ENCODE peak calls at places on chromosomes 6 and 20, in six cellular contexts. T, C, D, Q, U and I are unnamed samples.

GRCh38 chr20:18497603-18498002 is 578 bp upstream of the RBBP9 start:
- DNase-seq in U (no peak), C (no peak), Q (no peak), T (no peak), D (no peak), I (no peak)

GRCh38 chr6:113017316-113017715 is 670.2 kb downstream of the RFPL4B start:
- DNase-seq in C (no peak), U (no peak), Q (no peak), D (no peak), T (no peak), I (no peak)

GRCh38 chr20:50572922-50573777 is 63.0 kb downstream of the PTPN1 start:
- DNase-seq in T (no peak), U (no peak), D (no peak), C (peak), Q (no peak), I (peak)

GRCh38 chr20:22617160-22617559 is 32.8 kb upstream of the FOXA2 start:
- DNase-seq in U (peak), C (no peak), D (no peak), T (no peak), Q (no peak), I (no peak)

GRCh38 chr6:25556516-25556915 is 95.5 kb upstream of the SCGN start:
- DNase-seq in U (peak), D (peak), C (peak), Q (peak), T (peak), I (peak)

GRCh38 chr6:90610671-90611542 is 24.0 kb upstream of the MAP3K7 start:
- DNase-seq in Q (no peak), D (peak), U (no peak), T (no peak), C (peak), I (peak)

GRCh38 chr20:46060301-46060881 is 29.4 kb downstream of the NCOA5 start:
- DNase-seq in D (no peak), C (no peak), T (peak), U (no peak), Q (no peak), I (no peak)

GRCh38 chr20:64188682-64189529 is 24.7 kb downstream of the MYT1 start:
- DNase-seq in C (peak), Q (peak), U (peak), D (no peak), T (no peak), I (peak)

GRCh38 chr6:33672808-33673207 is 38.7 kb downstream of the UQCC2 start:
- DNase-seq in T (no peak), C (peak), D (peak), Q (no peak), U (peak), I (peak)

GRCh38 chr6:72580281-72580940 is 41.5 kb upstream of the KCNQ5 start:
- DNase-seq in D (peak), C (peak), T (no peak), U (peak), Q (peak), I (peak)

GRCh38 chr6:17281497-17282481 is 628 bp downstream of the RBM24 start:
- DNase-seq in U (no peak), Q (no peak), T (no peak), D (no peak), C (peak), I (peak)

GRCh38 chr6:125888989-125889656 is 67.4 kb upstream of the HINT3 start:
- DNase-seq in D (peak), U (peak), T (no peak), C (no peak), Q (no peak), I (peak)

GRCh38 chr6:47335456-47335855 is 25.8 kb upstream of the TNFRSF21 start:
- DNase-seq in D (no peak), U (no peak), Q (no peak), T (peak), C (no peak), I (no peak)

GRCh38 chr6:18400831-18401446 is 13.8 kb downstream of the RNF144B start:
- DNase-seq in D (no peak), Q (no peak), T (peak), U (no peak), C (no peak), I (peak)

GRCh38 chr6:29731281-29731680 is 8.0 kb downstream of the HLA-F start:
- DNase-seq in U (no peak), Q (no peak), C (no peak), D (no peak), T (no peak), I (no peak)

GRCh38 chr20:25058797-25059486 is 1.0 kb upstream of the ACSS1 start:
- DNase-seq in T (no peak), D (no peak), Q (no peak), C (peak), U (peak), I (peak)

GRCh38 chr20:25057234-25058050 is 497 bp downstream of the ACSS1 start:
- DNase-seq in T (no peak), D (peak), C (peak), Q (no peak), U (no peak), I (peak)

GRCh38 chr20:25059487-25059820 is 1.5 kb upstream of the ACSS1 start:
- DNase-seq in D (no peak), C (no peak), U (no peak), T (no peak), Q (no peak), I (no peak)

GRCh38 chr20:25056601-25057233 is 1.2 kb downstream of the ACSS1 start:
- DNase-seq in T (no peak), C (no peak), Q (no peak), D (no peak), U (no peak), I (no peak)

GRCh38 chr20:25058051-25058796 is at the start of gene ACSS1:
- DNase-seq in T (peak), D (peak), U (no peak), Q (no peak), C (peak), I (peak)
- H2AFZ ChIP-seq in T (peak), D (no peak), U (no peak), Q (peak), C (peak), I (peak)

GRCh38 chr6:166999845-167000253 is 652 bp downstream of the CEP43 start:
- DNase-seq in D (no peak), C (no peak), Q (no peak), U (peak), T (no peak), I (no peak)

GRCh38 chr6:167007930-167008329 is 8.7 kb downstream of the CEP43 start:
- DNase-seq in Q (no peak), D (no peak), C (no peak), U (no peak), T (no peak), I (no peak)

GRCh38 chr6:167000759-167001158 is 1.6 kb downstream of the CEP43 start:
- DNase-seq in T (no peak), C (no peak), D (no peak), U (no peak), Q (no peak), I (no peak)

DNA sequence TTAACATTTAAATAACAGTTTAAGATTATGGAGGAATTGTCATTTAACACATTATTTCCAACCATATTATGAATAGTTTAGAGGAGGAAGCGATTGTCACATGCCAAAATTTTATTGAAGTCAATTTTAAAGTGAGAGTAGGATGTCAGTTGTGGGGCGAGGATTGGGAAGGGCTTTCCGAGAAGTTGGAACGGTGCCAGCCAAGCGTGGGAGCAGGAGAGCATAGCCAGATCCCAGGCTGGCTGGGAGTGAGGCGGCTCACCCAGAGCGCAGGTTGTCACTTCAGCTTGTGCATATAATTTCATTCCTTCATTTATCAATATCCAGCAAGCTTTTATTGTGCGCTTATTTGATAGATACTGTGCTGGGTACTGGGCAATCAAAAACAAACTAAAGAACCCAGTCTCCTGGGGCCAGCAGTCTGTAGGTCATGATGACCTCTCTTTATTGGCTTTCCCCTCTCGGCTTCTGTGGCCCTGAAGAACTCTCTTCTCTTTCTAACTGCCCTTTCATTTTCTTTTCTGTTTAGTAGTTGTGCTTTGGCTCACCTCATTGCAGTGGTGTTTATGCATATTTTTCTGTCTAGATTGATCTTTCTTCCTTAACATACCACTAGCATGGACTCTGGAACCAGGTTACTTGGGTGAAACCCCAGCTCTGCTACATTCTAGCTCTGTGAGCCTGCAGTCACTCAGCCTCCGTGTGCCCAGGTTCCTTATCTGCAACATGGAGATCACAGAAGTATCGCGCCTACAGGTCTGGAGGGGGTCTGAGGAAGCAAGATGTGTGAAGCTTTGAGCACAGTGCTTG is 6.4 kb downstream of the CEP43 start:
- DNase-seq in D (peak), T (no peak), C (peak), U (no peak), Q (no peak), I (no peak)
- TF ChIP-seq USF2 in D (no peak), T (no peak), C (no peak), U (no peak), Q (no peak), I (no peak)

DNA sequence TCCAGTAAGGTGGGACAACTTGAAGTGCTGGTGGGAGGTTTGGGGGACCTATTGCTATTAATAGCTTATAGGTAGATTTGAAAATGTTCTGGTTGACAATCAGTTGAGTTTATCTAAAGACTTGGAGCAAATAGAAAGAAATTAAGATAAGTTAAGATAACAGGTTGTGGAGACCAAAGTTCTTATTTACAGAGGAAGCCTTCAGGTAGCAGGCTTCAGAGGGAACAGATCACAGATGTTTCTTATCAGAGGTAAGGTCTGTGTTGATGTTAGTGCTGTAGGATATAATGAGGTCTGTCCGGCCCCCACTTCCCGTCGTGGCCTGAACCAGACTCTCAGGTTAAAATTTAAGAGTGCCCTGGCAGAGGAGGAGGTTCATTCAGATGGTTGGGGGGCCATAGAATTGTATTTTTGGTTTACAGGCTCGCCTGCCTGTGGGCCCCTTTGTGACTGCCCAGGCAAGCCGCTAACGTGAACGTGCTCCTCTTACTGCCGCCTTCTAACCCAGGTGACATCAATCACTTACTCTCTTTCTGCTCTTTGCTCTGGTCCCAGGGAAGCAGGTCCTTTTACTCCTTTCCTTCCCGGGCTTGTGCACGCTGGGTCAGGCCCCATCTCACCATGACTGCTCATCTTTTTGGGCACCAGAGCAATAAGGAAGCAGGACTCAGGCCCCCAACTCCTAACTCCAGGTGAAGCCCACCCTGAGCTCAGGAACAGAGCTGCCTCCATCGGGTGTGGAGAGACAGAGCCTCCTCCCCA is 18.3 kb upstream of the UNC93A start:
- DNase-seq in Q (no peak), U (no peak), D (no peak), T (no peak), C (no peak), I (no peak)
- H2AFZ ChIP-seq in Q (no peak), U (no peak), D (no peak), T (no peak), C (no peak), I (no peak)

DNA sequence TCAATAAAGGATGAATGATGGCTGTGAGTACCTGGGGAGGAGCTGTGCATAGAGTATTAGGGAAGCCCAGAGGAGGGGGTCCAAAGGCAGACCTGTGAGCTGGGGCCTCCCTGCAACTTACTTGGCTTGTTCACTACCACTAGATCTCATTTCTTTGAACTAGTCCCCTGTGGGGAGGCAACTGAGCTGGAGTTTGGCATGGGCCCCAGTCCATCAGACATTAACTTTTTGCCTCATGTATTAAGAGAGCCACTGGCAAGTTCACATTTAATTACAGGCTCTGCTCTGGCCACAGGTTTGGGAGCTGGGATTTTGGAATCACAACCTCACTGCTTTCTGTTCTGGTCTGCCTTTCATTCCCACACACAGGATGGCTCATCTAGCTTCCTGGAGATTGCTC is 254.1 kb downstream of the PRL start:
- DNase-seq in Q (no peak), D (no peak), T (no peak), C (no peak), U (no peak), I (no peak)
- TF ChIP-seq USF2 in Q (no peak), D (no peak), T (no peak), C (no peak), U (no peak), I (no peak)

DNA sequence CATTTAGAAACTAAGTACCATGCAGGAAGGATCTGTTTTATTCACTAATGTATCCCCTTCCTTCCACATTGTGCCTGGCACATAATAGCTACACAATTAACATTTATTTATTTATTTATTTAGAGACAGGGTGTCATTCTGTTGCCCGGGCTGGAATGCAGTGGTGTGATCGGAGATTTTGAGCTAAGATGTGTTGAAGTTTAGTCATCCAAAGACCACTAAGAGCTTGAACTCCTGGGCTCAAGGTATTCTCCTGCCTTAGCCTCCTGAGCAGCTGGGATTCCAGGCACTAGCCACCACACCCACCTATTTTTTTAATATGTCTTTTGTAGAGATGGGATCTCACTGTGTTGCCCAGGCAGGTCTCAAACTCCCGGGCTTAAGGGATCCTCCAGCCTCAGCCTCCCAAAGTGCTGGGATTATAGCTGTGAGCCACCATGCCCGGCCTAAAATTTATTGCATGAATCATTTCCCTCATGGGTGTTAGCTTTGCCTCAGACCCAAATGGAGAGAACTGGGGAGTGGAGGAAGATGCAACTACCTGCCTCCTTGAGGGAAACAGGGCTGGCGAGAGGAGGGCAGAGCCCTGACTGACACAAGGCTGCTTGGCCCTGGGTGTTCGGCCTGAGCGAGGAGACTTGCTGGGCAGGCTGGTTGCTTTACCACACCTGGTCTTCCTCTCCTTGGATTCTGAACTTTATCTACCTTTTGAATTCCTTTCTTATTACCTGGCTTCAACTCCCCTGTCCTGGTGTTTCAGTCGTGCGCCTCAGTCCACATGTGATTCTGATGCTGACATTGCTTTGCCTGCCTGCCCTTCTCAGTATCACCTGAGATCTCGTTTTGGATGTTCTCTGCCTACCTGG is 1.7 kb upstream of the DYNLT1 start:
- DNase-seq in T (no peak), Q (no peak), C (no peak), D (no peak), U (no peak), I (no peak)
- H2AFZ ChIP-seq in T (no peak), Q (no peak), C (no peak), D (no peak), U (no peak), I (peak)

GRCh38 chr6:161080263-161080970 is 88.8 kb downstream of the MAP3K4 start:
- DNase-seq in Q (no peak), C (no peak), U (no peak), D (no peak), T (no peak), I (no peak)
- TF ChIP-seq USF2 in Q (no peak), C (no peak), U (no peak), D (no peak), T (no peak), I (no peak)

GRCh38 chr6:170011233-170012142 is 260.1 kb downstream of the ERMARD start:
- DNase-seq in C (no peak), D (no peak), T (no peak), Q (no peak), U (no peak), I (no peak)
- H2AFZ ChIP-seq in C (no peak), D (no peak), T (no peak), Q (peak), U (no peak), I (no peak)

GRCh38 chr6:164013480-164014208 is 599.1 kb downstream of the QKI start:
- DNase-seq in U (no peak), C (no peak), D (no peak), T (no peak), Q (no peak), I (no peak)
- TF ChIP-seq USF2 in U (no peak), C (no peak), D (no peak), T (no peak), Q (no peak), I (no peak)

GRCh38 chr6:84770521-84770920 is 6.1 kb upstream of the TBX18 start:
- DNase-seq in C (no peak), Q (no peak), T (no peak), D (no peak), U (no peak), I (no peak)

GRCh38 chr6:84766796-84767590 is 2.6 kb upstream of the TBX18 start:
- DNase-seq in U (no peak), T (no peak), Q (no peak), C (no peak), D (no peak), I (no peak)

GRCh38 chr6:84768442-84769174 is 4.2 kb upstream of the TBX18 start:
- DNase-seq in Q (no peak), U (no peak), D (no peak), T (no peak), C (peak), I (no peak)

GRCh38 chr6:84767591-84768201 is 3.3 kb upstream of the TBX18 start:
- DNase-seq in C (no peak), Q (no peak), U (no peak), T (no peak), D (no peak), I (no peak)

DNA sequence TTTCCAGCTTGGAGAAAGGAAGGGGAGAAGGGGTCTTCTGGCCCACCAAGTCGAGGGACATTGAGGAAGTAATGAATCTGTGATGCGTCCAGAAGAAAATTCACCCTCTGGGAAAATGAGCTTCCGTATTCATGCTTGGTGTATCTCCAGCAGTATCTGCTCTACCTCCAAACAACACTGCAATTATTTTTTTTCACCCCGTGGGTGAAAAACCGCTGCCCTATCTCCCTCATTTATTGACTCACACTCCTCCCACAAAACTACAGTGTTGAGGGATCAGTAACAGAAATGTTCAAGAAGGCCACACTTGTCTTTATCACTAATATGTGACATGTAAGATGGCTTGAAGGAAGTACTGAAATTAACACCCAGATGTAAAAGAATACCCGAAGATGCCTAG is 4.8 kb upstream of the TBX18 start:
- DNase-seq in C (no peak), D (peak), Q (no peak), U (no peak), T (no peak), I (no peak)
- H2AFZ ChIP-seq in C (no peak), D (peak), Q (no peak), U (no peak), T (no peak), I (no peak)